ENCODE peak calls at places on chromosomes 11 and 22, in ten cellular contexts. Z is LHCN-M2; Y is astrocyte of the spinal cord; T is right lobe of liver; U is CD8-positive, alpha-beta T cell; F is activated gamma-delta T cell; H is T1000; O is activated effector memory CD4-positive, alpha-beta T cell treated with anti-CD3 and anti-CD28 coated beads, Interleukin-2, amount 50 U/mL, for 16 hours; C is upper lobe of right lung; D is Kasumi-1. A is an unnamed sample.

GRCh38 chr11:65478411-65479183 is 20.2 kb upstream of the MALAT1 start:
- DNase-seq in Z (peak; percentile 66), Y (peak; percentile 61), T (peak; percentile 59), U (no peak), F (no peak), H (no peak), O (no peak), C (peak; percentile 80), D (no peak), A (no peak)

GRCh38 chr11:104997288-104997687 is 25.7 kb downstream of the CASP5 start:
- DNase-seq in Z (peak; percentile 45), Y (no peak), T (no peak), U (no peak), F (no peak), H (no peak), O (no peak), C (no peak), D (peak; percentile 2), A (no peak)

GRCh38 chr11:14642873-14643696 is 519 bp upstream of the PDE3B start:
- DNase-seq in Z (no peak), Y (no peak), T (no peak), U (no peak), F (no peak), H (no peak), O (no peak), C (peak; percentile 61), D (no peak), A (no peak)

GRCh38 chr22:49823289-49824045 is 4.2 kb downstream of the BRD1 start:
- DNase-seq in Z (no peak), Y (no peak), T (no peak), U (no peak), F (no peak), H (no peak), O (no peak), C (no peak), D (no peak), A (no peak)

GRCh38 chr11:9525116-9525515 is 48.4 kb upstream of the WEE1 start:
- DNase-seq in Z (peak; percentile 52), Y (no peak), T (no peak), U (no peak), F (no peak), H (no peak), O (no peak), C (no peak), D (no peak), A (no peak)

GRCh38 chr11:10122337-10123197 is 171.5 kb downstream of the SBF2 start:
- DNase-seq in Z (peak; percentile 17), Y (peak; percentile 61), T (no peak), U (no peak), F (no peak), H (no peak), O (no peak), C (no peak), D (peak; percentile 5), A (no peak)

GRCh38 chr11:73818838-73819237 is 31.2 kb downstream of the MRPL48 start:
- DNase-seq in Z (peak; percentile 14), Y (peak; percentile 49), T (no peak), U (no peak), F (no peak), H (no peak), O (no peak), C (no peak), D (no peak), A (no peak)

GRCh38 chr11:6568191-6568918 is 35.1 kb downstream of the RRP8 start:
- DNase-seq in Z (peak; percentile 66), Y (peak; percentile 73), T (peak; percentile 63), U (no peak), F (no peak), H (no peak), O (no peak), C (no peak), D (no peak), A (no peak)

GRCh38 chr11:31557991-31558390 is 48.4 kb downstream of the ELP4 start:
- DNase-seq in Z (no peak), Y (peak; percentile 9), T (no peak), U (no peak), F (no peak), H (no peak), O (no peak), C (no peak), D (no peak), A (no peak)

GRCh38 chr11:57648791-57649735 is 649 bp downstream of the YPEL4 start:
- DNase-seq in Z (no peak), Y (no peak), T (no peak), U (no peak), F (peak; percentile 36), H (no peak), O (no peak), C (no peak), D (peak; percentile 23), A (peak; percentile 55)

GRCh38 chr11:121894581-121894980 is 221.4 kb downstream of the BLID start:
- DNase-seq in Z (peak; percentile 47), Y (peak; percentile 52), T (no peak), U (no peak), F (no peak), H (no peak), O (no peak), C (no peak), D (no peak), A (no peak)

GRCh38 chr22:49300951-49301397 is 526.7 kb downstream of the BRD1 start:
- DNase-seq in Z (no peak), Y (no peak), T (no peak), U (no peak), F (no peak), H (no peak), O (peak; percentile 41), C (peak; percentile 37), D (no peak), A (no peak)

GRCh38 chr11:123454060-123454651 is 24.1 kb downstream of the GRAMD1B start:
- DNase-seq in Z (peak; percentile 74), Y (peak; percentile 58), T (no peak), U (no peak), F (no peak), H (peak; percentile 67), O (peak; percentile 80), C (no peak), D (no peak), A (peak; percentile 57)

GRCh38 chr11:61814958-61815789 is 1.6 kb downstream of the FADS1 start:
- DNase-seq in Z (peak; percentile 94), Y (peak; percentile 97), T (peak; percentile 98), U (peak; percentile 16), F (peak; percentile 54), H (peak; percentile 91), O (peak; percentile 74), C (peak; percentile 99), D (peak; percentile 66), A (peak; percentile 54)

GRCh38 chr11:1854949-1855885 is 2.3 kb downstream of the LSP1 start:
- DNase-seq in Z (no peak), Y (no peak), T (no peak), U (no peak), F (no peak), H (no peak), O (peak; percentile 76), C (no peak), D (no peak), A (no peak)

GRCh38 chr11:113849713-113850112 is 25.7 kb downstream of the USP28 start:
- DNase-seq in Z (no peak), Y (no peak), T (no peak), U (no peak), F (no peak), H (no peak), O (no peak), C (no peak), D (no peak), A (no peak)

GRCh38 chr11:1203505-1204271 is 19.2 kb upstream of the MUC5B start:
- DNase-seq in Z (no peak), Y (no peak), T (peak; percentile 17), U (no peak), F (no peak), H (no peak), O (peak; percentile 52), C (peak; percentile 60), D (no peak), A (no peak)

GRCh38 chr11:57547854-57548377 is 10.5 kb downstream of the SMTNL1 start:
- DNase-seq in Z (no peak), Y (no peak), T (no peak), U (no peak), F (no peak), H (no peak), O (no peak), C (no peak), D (peak; percentile 44), A (peak; percentile 44)

GRCh38 chr11:21622995-21623394 is 569.9 kb upstream of the ANO5 start:
- DNase-seq in Z (no peak), Y (no peak), T (no peak), U (no peak), F (no peak), H (no peak), O (no peak), C (no peak), D (peak; percentile 30), A (no peak)

GRCh38 chr11:27933992-27934829 is 173.7 kb downstream of the KIF18A start:
- DNase-seq in Z (peak; percentile 30), Y (peak; percentile 98), T (no peak), U (no peak), F (no peak), H (peak; percentile 81), O (no peak), C (no peak), D (no peak), A (no peak)

GRCh38 chr11:131923309-131923708 is 552.9 kb downstream of the NTM start:
- DNase-seq in Z (no peak), Y (no peak), T (no peak), U (no peak), F (no peak), H (no peak), O (no peak), C (no peak), D (no peak), A (no peak)

GRCh38 chr11:76690736-76691135 is 20.2 kb upstream of the LRRC32 start:
- DNase-seq in Z (peak; percentile 45), Y (no peak), T (no peak), U (no peak), F (no peak), H (no peak), O (no peak), C (no peak), D (no peak), A (no peak)

GRCh38 chr11:44611088-44611487 is 45.6 kb downstream of the CD82 start:
- DNase-seq in Z (peak; percentile 33), Y (no peak), T (no peak), U (no peak), F (no peak), H (no peak), O (no peak), C (no peak), D (no peak), A (no peak)

GRCh38 chr11:6608726-6609501 is 3.1 kb downstream of the TAF10 start:
- DNase-seq in Z (peak; percentile 11), Y (no peak), T (no peak), U (no peak), F (no peak), H (no peak), O (peak; percentile 54), C (no peak), D (no peak), A (no peak)

GRCh38 chr11:118398797-118399564 is 2.4 kb upstream of the ATP5MG start:
- DNase-seq in Z (no peak), Y (no peak), T (no peak), U (peak; percentile 22), F (no peak), H (no peak), O (peak; percentile 78), C (no peak), D (no peak), A (peak; percentile 2)